ENCODE peak calls at places on chromosomes 3 and 15, in nine cellular contexts. One of them, this sample, is unnamed.

GRCh38 chr3:131502530-131503327 is at the start of gene MRPL3:
- DNase-seq in T-helper 2 cell: peak; percentile 75
- DNase-seq in Calu3: peak; percentile 93
- DNase-seq in WTC11: peak; percentile 84
- DNase-seq in naive thymus-derived CD8-positive, alpha-beta T cell: peak; percentile 68
- DNase-seq in NCI-H1105: peak; percentile 94
- DNase-seq in CD8-positive, alpha-beta T cell: peak; percentile 87
- DNase-seq in coronary artery: peak; percentile 84
- DNase-seq in astrocyte of the cerebellum: peak; percentile 79
- DNase-seq in this sample: peak; percentile 66

GRCh38 chr3:72127843-72128242 is 342.9 kb upstream of the PROK2 start:
- DNase-seq in naive thymus-derived CD8-positive, alpha-beta T cell: no peak
- DNase-seq in T-helper 2 cell: no peak
- DNase-seq in astrocyte of the cerebellum: no peak
- DNase-seq in WTC11: no peak
- DNase-seq in Calu3: no peak
- DNase-seq in NCI-H1105: no peak
- DNase-seq in CD8-positive, alpha-beta T cell: no peak
- DNase-seq in coronary artery: no peak
- DNase-seq in this sample: no peak

GRCh38 chr3:101163554-101163953 is 156.8 kb downstream of the IMPG2 start:
- DNase-seq in NCI-H1105: no peak
- DNase-seq in naive thymus-derived CD8-positive, alpha-beta T cell: no peak
- DNase-seq in T-helper 2 cell: no peak
- DNase-seq in CD8-positive, alpha-beta T cell: no peak
- DNase-seq in WTC11: no peak
- DNase-seq in Calu3: no peak
- DNase-seq in coronary artery: no peak
- DNase-seq in astrocyte of the cerebellum: no peak
- DNase-seq in this sample: no peak

GRCh38 chr3:188947983-188948657 is 223.7 kb upstream of the TPRG1 start:
- DNase-seq in WTC11: peak; percentile 69
- DNase-seq in coronary artery: peak; percentile 98
- DNase-seq in Calu3: peak; percentile 86
- DNase-seq in astrocyte of the cerebellum: peak; percentile 100
- DNase-seq in CD8-positive, alpha-beta T cell: no peak
- DNase-seq in T-helper 2 cell: no peak
- DNase-seq in NCI-H1105: peak; percentile 99
- DNase-seq in naive thymus-derived CD8-positive, alpha-beta T cell: no peak
- DNase-seq in this sample: no peak

GRCh38 chr3:29410200-29410599 is 129.3 kb downstream of the RBMS3 start:
- DNase-seq in CD8-positive, alpha-beta T cell: no peak
- DNase-seq in WTC11: no peak
- DNase-seq in NCI-H1105: no peak
- DNase-seq in naive thymus-derived CD8-positive, alpha-beta T cell: no peak
- DNase-seq in Calu3: no peak
- DNase-seq in T-helper 2 cell: no peak
- DNase-seq in astrocyte of the cerebellum: no peak
- DNase-seq in coronary artery: no peak
- DNase-seq in this sample: no peak

GRCh38 chr15:76071816-76072215 is 12.0 kb downstream of the TMEM266 start:
- DNase-seq in Calu3: no peak
- DNase-seq in coronary artery: no peak
- DNase-seq in naive thymus-derived CD8-positive, alpha-beta T cell: no peak
- DNase-seq in CD8-positive, alpha-beta T cell: no peak
- DNase-seq in WTC11: no peak
- DNase-seq in NCI-H1105: no peak
- DNase-seq in astrocyte of the cerebellum: no peak
- DNase-seq in T-helper 2 cell: no peak
- DNase-seq in this sample: no peak

GRCh38 chr15:49101536-49101935 is 53.9 kb downstream of the COPS2 start:
- DNase-seq in Calu3: no peak
- DNase-seq in astrocyte of the cerebellum: peak; percentile 2
- DNase-seq in T-helper 2 cell: no peak
- DNase-seq in naive thymus-derived CD8-positive, alpha-beta T cell: no peak
- DNase-seq in WTC11: no peak
- DNase-seq in NCI-H1105: no peak
- DNase-seq in coronary artery: no peak
- DNase-seq in CD8-positive, alpha-beta T cell: no peak
- DNase-seq in this sample: no peak

GRCh38 chr3:106372293-106372648 is 503.5 kb upstream of the CBLB start:
- DNase-seq in CD8-positive, alpha-beta T cell: no peak
- DNase-seq in naive thymus-derived CD8-positive, alpha-beta T cell: no peak
- DNase-seq in WTC11: no peak
- DNase-seq in coronary artery: no peak
- DNase-seq in astrocyte of the cerebellum: no peak
- DNase-seq in NCI-H1105: no peak
- DNase-seq in Calu3: no peak
- DNase-seq in T-helper 2 cell: no peak
- DNase-seq in this sample: no peak

GRCh38 chr15:80202016-80202315 is 49.2 kb downstream of the FAH start:
- DNase-seq in coronary artery: peak; percentile 33
- DNase-seq in WTC11: no peak
- DNase-seq in T-helper 2 cell: no peak
- DNase-seq in Calu3: no peak
- DNase-seq in CD8-positive, alpha-beta T cell: no peak
- DNase-seq in naive thymus-derived CD8-positive, alpha-beta T cell: no peak
- DNase-seq in astrocyte of the cerebellum: no peak
- DNase-seq in NCI-H1105: no peak
- DNase-seq in this sample: no peak

GRCh38 chr3:196726788-196727675 is 12.6 kb upstream of the PAK2 start:
- DNase-seq in Calu3: no peak
- DNase-seq in CD8-positive, alpha-beta T cell: no peak
- DNase-seq in NCI-H1105: no peak
- DNase-seq in coronary artery: no peak
- DNase-seq in naive thymus-derived CD8-positive, alpha-beta T cell: no peak
- DNase-seq in T-helper 2 cell: no peak
- DNase-seq in astrocyte of the cerebellum: no peak
- DNase-seq in WTC11: no peak
- DNase-seq in this sample: no peak

GRCh38 chr15:89461386-89461785 is 35.0 kb downstream of the RHCG start:
- DNase-seq in T-helper 2 cell: no peak
- DNase-seq in CD8-positive, alpha-beta T cell: no peak
- DNase-seq in WTC11: no peak
- DNase-seq in naive thymus-derived CD8-positive, alpha-beta T cell: no peak
- DNase-seq in coronary artery: no peak
- DNase-seq in astrocyte of the cerebellum: no peak
- DNase-seq in NCI-H1105: no peak
- DNase-seq in Calu3: no peak
- DNase-seq in this sample: no peak

GRCh38 chr3:42936157-42936981 is 30.4 kb downstream of the ZNF662 start:
- DNase-seq in coronary artery: no peak
- DNase-seq in Calu3: peak; percentile 57
- DNase-seq in T-helper 2 cell: no peak
- DNase-seq in CD8-positive, alpha-beta T cell: no peak
- DNase-seq in NCI-H1105: no peak
- DNase-seq in astrocyte of the cerebellum: no peak
- DNase-seq in WTC11: no peak
- DNase-seq in naive thymus-derived CD8-positive, alpha-beta T cell: no peak
- DNase-seq in this sample: no peak

GRCh38 chr3:158102219-158102612 is 4.0 kb downstream of the SHOX2 start:
- DNase-seq in WTC11: no peak
- DNase-seq in astrocyte of the cerebellum: no peak
- DNase-seq in T-helper 2 cell: no peak
- DNase-seq in Calu3: no peak
- DNase-seq in coronary artery: no peak
- DNase-seq in CD8-positive, alpha-beta T cell: no peak
- DNase-seq in NCI-H1105: no peak
- DNase-seq in naive thymus-derived CD8-positive, alpha-beta T cell: no peak
- DNase-seq in this sample: no peak

GRCh38 chr15:76058714-76059319 is 968 bp upstream of the TMEM266 start:
- DNase-seq in astrocyte of the cerebellum: no peak
- DNase-seq in WTC11: peak; percentile 42
- DNase-seq in Calu3: peak; percentile 7
- DNase-seq in T-helper 2 cell: no peak
- DNase-seq in NCI-H1105: peak; percentile 16
- DNase-seq in CD8-positive, alpha-beta T cell: no peak
- DNase-seq in naive thymus-derived CD8-positive, alpha-beta T cell: no peak
- DNase-seq in coronary artery: no peak
- DNase-seq in this sample: no peak

GRCh38 chr3:182921665-182922355 is 58.5 kb downstream of the DCUN1D1 start:
- DNase-seq in CD8-positive, alpha-beta T cell: no peak
- DNase-seq in coronary artery: no peak
- DNase-seq in NCI-H1105: no peak
- DNase-seq in WTC11: no peak
- DNase-seq in astrocyte of the cerebellum: peak; percentile 2
- DNase-seq in Calu3: no peak
- DNase-seq in naive thymus-derived CD8-positive, alpha-beta T cell: no peak
- DNase-seq in T-helper 2 cell: no peak
- DNase-seq in this sample: no peak

GRCh38 chr15:72809329-72809728 is 25.8 kb upstream of the ADPGK start:
- DNase-seq in WTC11: no peak
- DNase-seq in Calu3: no peak
- DNase-seq in naive thymus-derived CD8-positive, alpha-beta T cell: no peak
- DNase-seq in coronary artery: no peak
- DNase-seq in CD8-positive, alpha-beta T cell: peak; percentile 55
- DNase-seq in T-helper 2 cell: no peak
- DNase-seq in NCI-H1105: no peak
- DNase-seq in astrocyte of the cerebellum: no peak
- DNase-seq in this sample: no peak

GRCh38 chr3:10695595-10696285 is 120.3 kb upstream of the SLC6A11 start:
- DNase-seq in coronary artery: no peak
- DNase-seq in WTC11: no peak
- DNase-seq in CD8-positive, alpha-beta T cell: no peak
- DNase-seq in T-helper 2 cell: no peak
- DNase-seq in naive thymus-derived CD8-positive, alpha-beta T cell: no peak
- DNase-seq in astrocyte of the cerebellum: no peak
- DNase-seq in NCI-H1105: no peak
- DNase-seq in Calu3: no peak
- DNase-seq in this sample: no peak

GRCh38 chr3:186942168-186942567 is 11.8 kb downstream of the ST6GAL1 start:
- DNase-seq in astrocyte of the cerebellum: no peak
- DNase-seq in coronary artery: no peak
- DNase-seq in CD8-positive, alpha-beta T cell: no peak
- DNase-seq in naive thymus-derived CD8-positive, alpha-beta T cell: no peak
- DNase-seq in NCI-H1105: no peak
- DNase-seq in T-helper 2 cell: no peak
- DNase-seq in Calu3: no peak
- DNase-seq in WTC11: no peak
- DNase-seq in this sample: no peak

GRCh38 chr15:34512628-34513027 is 70.8 kb downstream of the GOLGA8B start:
- DNase-seq in naive thymus-derived CD8-positive, alpha-beta T cell: no peak
- DNase-seq in WTC11: no peak
- DNase-seq in NCI-H1105: no peak
- DNase-seq in astrocyte of the cerebellum: no peak
- DNase-seq in T-helper 2 cell: no peak
- DNase-seq in Calu3: no peak
- DNase-seq in coronary artery: no peak
- DNase-seq in CD8-positive, alpha-beta T cell: no peak
- DNase-seq in this sample: no peak

GRCh38 chr15:87121357-87121756 is 1041.7 kb downstream of the AGBL1 start:
- DNase-seq in Calu3: no peak
- DNase-seq in CD8-positive, alpha-beta T cell: no peak
- DNase-seq in NCI-H1105: no peak
- DNase-seq in coronary artery: no peak
- DNase-seq in WTC11: no peak
- DNase-seq in naive thymus-derived CD8-positive, alpha-beta T cell: no peak
- DNase-seq in T-helper 2 cell: no peak
- DNase-seq in astrocyte of the cerebellum: no peak
- DNase-seq in this sample: no peak

GRCh38 chr3:18008706-18009363 is 266.4 kb upstream of the TBC1D5 start:
- DNase-seq in CD8-positive, alpha-beta T cell: no peak
- DNase-seq in Calu3: no peak
- DNase-seq in coronary artery: no peak
- DNase-seq in T-helper 2 cell: no peak
- DNase-seq in WTC11: no peak
- DNase-seq in naive thymus-derived CD8-positive, alpha-beta T cell: no peak
- DNase-seq in NCI-H1105: no peak
- DNase-seq in astrocyte of the cerebellum: no peak
- DNase-seq in this sample: no peak

GRCh38 chr3:46271910-46272309 is 29.6 kb downstream of the CCR3 start:
- DNase-seq in coronary artery: no peak
- DNase-seq in naive thymus-derived CD8-positive, alpha-beta T cell: no peak
- DNase-seq in T-helper 2 cell: no peak
- DNase-seq in astrocyte of the cerebellum: no peak
- DNase-seq in Calu3: no peak
- DNase-seq in NCI-H1105: no peak
- DNase-seq in WTC11: no peak
- DNase-seq in CD8-positive, alpha-beta T cell: no peak
- DNase-seq in this sample: no peak

GRCh38 chr3:123096701-123097100 is 29.9 kb downstream of the PDIA5 start:
- DNase-seq in naive thymus-derived CD8-positive, alpha-beta T cell: no peak
- DNase-seq in T-helper 2 cell: no peak
- DNase-seq in coronary artery: peak; percentile 81
- DNase-seq in astrocyte of the cerebellum: no peak
- DNase-seq in WTC11: no peak
- DNase-seq in NCI-H1105: no peak
- DNase-seq in CD8-positive, alpha-beta T cell: no peak
- DNase-seq in Calu3: no peak
- DNase-seq in this sample: no peak

GRCh38 chr15:63370764-63371163 is 10.9 kb downstream of the CA12 start:
- DNase-seq in WTC11: no peak
- DNase-seq in NCI-H1105: no peak
- DNase-seq in astrocyte of the cerebellum: no peak
- DNase-seq in T-helper 2 cell: no peak
- DNase-seq in coronary artery: no peak
- DNase-seq in naive thymus-derived CD8-positive, alpha-beta T cell: no peak
- DNase-seq in CD8-positive, alpha-beta T cell: no peak
- DNase-seq in Calu3: no peak
- DNase-seq in this sample: no peak

GRCh38 chr3:38084019-38084968 is 45.3 kb downstream of the DLEC1 start:
- DNase-seq in NCI-H1105: no peak
- DNase-seq in naive thymus-derived CD8-positive, alpha-beta T cell: peak; percentile 32
- DNase-seq in CD8-positive, alpha-beta T cell: no peak
- DNase-seq in WTC11: no peak
- DNase-seq in Calu3: peak; percentile 26
- DNase-seq in coronary artery: no peak
- DNase-seq in astrocyte of the cerebellum: peak; percentile 16
- DNase-seq in T-helper 2 cell: no peak
- DNase-seq in this sample: peak; percentile 44

GRCh38 chr3:112638327-112639020 is 2.5 kb downstream of the CCDC80 start:
- DNase-seq in WTC11: no peak
- DNase-seq in T-helper 2 cell: no peak
- DNase-seq in CD8-positive, alpha-beta T cell: no peak
- DNase-seq in Calu3: no peak
- DNase-seq in astrocyte of the cerebellum: no peak
- DNase-seq in coronary artery: no peak
- DNase-seq in naive thymus-derived CD8-positive, alpha-beta T cell: no peak
- DNase-seq in NCI-H1105: no peak
- DNase-seq in this sample: no peak

GRCh38 chr3:141337523-141337854 is 30.8 kb upstream of the ZBTB38 start:
- DNase-seq in CD8-positive, alpha-beta T cell: no peak
- DNase-seq in naive thymus-derived CD8-positive, alpha-beta T cell: no peak
- DNase-seq in Calu3: no peak
- DNase-seq in astrocyte of the cerebellum: no peak
- DNase-seq in WTC11: no peak
- DNase-seq in NCI-H1105: no peak
- DNase-seq in coronary artery: no peak
- DNase-seq in T-helper 2 cell: no peak
- DNase-seq in this sample: no peak

GRCh38 chr3:195540031-195540430 is 3.1 kb downstream of the PPP1R2 start:
- DNase-seq in NCI-H1105: no peak
- DNase-seq in naive thymus-derived CD8-positive, alpha-beta T cell: no peak
- DNase-seq in astrocyte of the cerebellum: no peak
- DNase-seq in coronary artery: no peak
- DNase-seq in T-helper 2 cell: no peak
- DNase-seq in CD8-positive, alpha-beta T cell: no peak
- DNase-seq in Calu3: no peak
- DNase-seq in WTC11: no peak
- DNase-seq in this sample: no peak